ENCODE peak calls at places on chromosome 6, in four cellular contexts. K is activated naive CD4-positive, alpha-beta T cell treated with anti-CD3 and anti-CD28 coated beads for 36 hours; M is NCI-H345; D is CD8-positive, alpha-beta memory T cell. Z is an unnamed sample.

GRCh38 chr6:125444234-125444949 is 142.6 kb upstream of the HDDC2 start:
- DNase-seq in K (no peak), M (no peak), D (no peak), Z (no peak)

GRCh38 chr6:83199173-83199864 is 6.2 kb downstream of the RWDD2A start:
- DNase-seq in K (no peak), M (no peak), D (no peak), Z (no peak)

GRCh38 chr6:5398530-5398929 is 137.2 kb downstream of the FARS2 start:
- DNase-seq in K (peak; percentile 64), M (peak; percentile 1), D (no peak), Z (peak; percentile 6)

GRCh38 chr6:42988486-42989020 is 4.2 kb downstream of the PPP2R5D start:
- DNase-seq in K (no peak), M (no peak), D (no peak), Z (no peak)

GRCh38 chr6:22364314-22364713 is 67.5 kb upstream of the PRL start:
- DNase-seq in K (no peak), M (peak; percentile 10), D (no peak), Z (no peak)

GRCh38 chr6:109791301-109791700 is 100.2 kb downstream of the FIG4 start:
- DNase-seq in K (no peak), M (no peak), D (no peak), Z (no peak)

GRCh38 chr6:156781882-156782631 is 4.9 kb downstream of the ARID1B start:
- DNase-seq in K (no peak), M (no peak), D (no peak), Z (peak; percentile 22)

GRCh38 chr6:170049641-170050491 is 241.0 kb downstream of the DLL1 start:
- DNase-seq in K (no peak), M (no peak), D (no peak), Z (no peak)

GRCh38 chr6:132466952-132467351 is 46.0 kb downstream of the STX7 start:
- DNase-seq in K (no peak), M (no peak), D (no peak), Z (no peak)

GRCh38 chr6:118086189-118086588 is 179.1 kb downstream of the SLC35F1 start:
- DNase-seq in K (no peak), M (no peak), D (no peak), Z (no peak)

Z was measured in immature natural killer cell.